ENCODE peak calls at places on chromosomes 5 and 9, in five cellular contexts. X, L, E, M and U are unnamed samples.

GRCh38 chr9:125544988-125545651 is 161.9 kb downstream of the MAPKAP1 start:
- DNase-seq in X (no peak), L (peak; percentile 82), E (no peak), M (peak; percentile 72), U (peak; percentile 54)

GRCh38 chr5:140225396-140225795 is 50.4 kb downstream of the CYSTM1 start:
- DNase-seq in M (no peak), X (no peak), L (no peak), E (no peak), U (no peak)

GRCh38 chr9:123478967-123479602 is 123.1 kb downstream of the CRB2 start:
- DNase-seq in L (no peak), E (peak; percentile 72), X (no peak), M (no peak), U (no peak)

GRCh38 chr9:137648396-137648795 is 29.6 kb downstream of the EHMT1 start:
- DNase-seq in E (no peak), X (no peak), L (peak; percentile 32), M (peak; percentile 50), U (no peak)

GRCh38 chr5:146199216-146199815 is 4.1 kb upstream of the RBM27 start:
- DNase-seq in L (no peak), M (no peak), X (no peak), E (no peak), U (no peak)

GRCh38 chr5:155025890-155026289 is 12.3 kb downstream of the KIF4B start:
- DNase-seq in E (no peak), X (no peak), L (no peak), M (no peak), U (no peak)

GRCh38 chr5:150783422-150783928 is 4.9 kb downstream of the SMIM3 start:
- DNase-seq in E (peak; percentile 80), M (peak; percentile 94), X (no peak), L (peak; percentile 97), U (no peak)

GRCh38 chr5:171122372-171122771 is 186.7 kb upstream of the TLX3 start:
- DNase-seq in E (peak; percentile 24), L (no peak), X (no peak), M (peak; percentile 21), U (no peak)

GRCh38 chr9:86637515-86637914 is 283.3 kb upstream of the TUT7 start:
- DNase-seq in M (peak; percentile 76), L (no peak), X (no peak), E (no peak), U (no peak)

GRCh38 chr5:153660919-153661318 is 170.4 kb downstream of the GRIA1 start:
- DNase-seq in M (no peak), X (no peak), E (no peak), L (no peak), U (no peak)

GRCh38 chr5:139394123-139394653 is 716 bp downstream of the PROB1 start:
- DNase-seq in E (peak; percentile 39), M (peak; percentile 66), L (no peak), X (no peak), U (no peak)

GRCh38 chr5:78243639-78244038 is 50.9 kb downstream of the AP3B1 start:
- DNase-seq in M (peak; percentile 79), X (no peak), L (peak; percentile 45), E (no peak), U (no peak)

GRCh38 chr9:81394816-81395215 is 294.5 kb downstream of the TLE1 start:
- DNase-seq in M (no peak), E (no peak), X (no peak), L (no peak), U (no peak)

GRCh38 chr5:40428129-40428528 is 251.6 kb upstream of the PTGER4 start:
- DNase-seq in X (no peak), M (peak; percentile 76), L (peak; percentile 83), E (no peak), U (no peak)

GRCh38 chr9:14661421-14662059 is 31.7 kb downstream of the ZDHHC21 start:
- DNase-seq in E (no peak), X (no peak), L (no peak), M (peak; percentile 61), U (no peak)

GRCh38 chr9:69619233-69619632 is 52.9 kb downstream of the APBA1 start:
- DNase-seq in E (no peak), M (no peak), L (no peak), X (no peak), U (no peak)

GRCh38 chr5:177607115-177607451 is 7.2 kb downstream of the B4GALT7 start:
- DNase-seq in E (no peak), X (no peak), L (no peak), M (no peak), U (no peak)

GRCh38 chr5:151952233-151952632 is 27.6 kb upstream of the GLRA1 start:
- DNase-seq in M (no peak), E (no peak), X (no peak), L (no peak), U (no peak)

GRCh38 chr5:93800988-93801811 is 59.8 kb upstream of the POU5F2 start:
- DNase-seq in L (peak; percentile 45), E (peak; percentile 66), M (peak; percentile 69), X (no peak), U (peak; percentile 37)

GRCh38 chr5:160923927-160924705 is 72.1 kb upstream of the ATP10B start:
- DNase-seq in X (no peak), L (no peak), M (no peak), E (peak; percentile 91), U (peak; percentile 55)

GRCh38 chr5:67731886-67732285 is 483.7 kb upstream of the PIK3R1 start:
- DNase-seq in L (no peak), E (no peak), X (peak; percentile 9), M (no peak), U (no peak)

GRCh38 chr9:104987743-104988142 is 59.8 kb upstream of the ABCA1 start:
- DNase-seq in M (peak; percentile 32), E (no peak), L (no peak), X (no peak), U (no peak)

GRCh38 chr5:148486456-148486855 is 102.7 kb downstream of the FBXO38 start:
- DNase-seq in M (no peak), E (no peak), L (no peak), X (peak; percentile 36), U (no peak)